ENCODE peak calls at places on chromosome 19, in seven cellular contexts. F is ovary, B is AG04450, T is esophagus squamous epithelium, X is MM.1S, R is cardiac fibroblast, N is Caco-2. Z is an unnamed sample.

GRCh38 chr19:5547881-5548280 is 19.9 kb downstream of the TINCR start:
- DNase-seq in F (no peak), B (peak), T (no peak), X (peak), R (peak), N (peak), Z (peak)

GRCh38 chr19:33429891-33430673 is 56.6 kb downstream of the CEBPG start:
- DNase-seq in F (no peak), B (no peak), T (no peak), X (no peak), R (no peak), N (no peak), Z (no peak)

GRCh38 chr19:44643605-44644390 is at the start of gene PVR:
- DNase-seq in F (peak), B (no peak), T (no peak), X (peak), R (peak), N (peak), Z (peak)

GRCh38 chr19:50858896-50859295 is 4.2 kb downstream of the KLK3 start:
- DNase-seq in F (no peak), B (no peak), T (no peak), X (no peak), R (no peak), N (no peak), Z (no peak)

GRCh38 chr19:35206379-35206778 is 22.2 kb downstream of the FAM187B start:
- DNase-seq in F (no peak), B (no peak), T (no peak), X (peak), R (no peak), N (no peak), Z (no peak)

GRCh38 chr19:34503546-34504272 is 22.2 kb downstream of the WTIP start:
- DNase-seq in F (no peak), B (no peak), T (no peak), X (no peak), R (no peak), N (no peak), Z (no peak)

GRCh38 chr19:51889934-51890333 is 2.2 kb upstream of the ZNF577 start:
- DNase-seq in F (no peak), B (no peak), T (no peak), X (no peak), R (no peak), N (no peak), Z (no peak)

GRCh38 chr19:23410155-23410554 is 14.9 kb upstream of the ZNF91 start:
- DNase-seq in F (no peak), B (no peak), T (no peak), X (no peak), R (no peak), N (no peak), Z (no peak)

GRCh38 chr19:35491838-35492360 is 1.6 kb upstream of the KRTDAP start:
- DNase-seq in F (no peak), B (no peak), T (no peak), X (no peak), R (no peak), N (no peak), Z (no peak)

GRCh38 chr19:6312018-6312417 is 21.4 kb downstream of the ACER1 start:
- DNase-seq in F (no peak), B (no peak), T (no peak), X (no peak), R (no peak), N (peak), Z (no peak)

GRCh38 chr19:33110201-33110910 is 21.6 kb upstream of the WDR88 start:
- DNase-seq in F (no peak), B (peak), T (no peak), X (no peak), R (peak), N (no peak), Z (peak)

GRCh38 chr19:54477650-54478049 is 4.6 kb upstream of the CDC42EP5 start:
- DNase-seq in F (no peak), B (no peak), T (no peak), X (no peak), R (no peak), N (no peak), Z (no peak)

GRCh38 chr19:16131648-16132047 is 11.8 kb upstream of the HSH2D start:
- DNase-seq in F (no peak), B (no peak), T (no peak), X (no peak), R (no peak), N (no peak), Z (no peak)

GRCh38 chr19:16445238-16446107 is 26.3 kb downstream of the EPS15L1 start:
- DNase-seq in F (no peak), B (no peak), T (no peak), X (peak), R (no peak), N (peak), Z (peak)

GRCh38 chr19:51181913-51182419 is 39.9 kb downstream of the SIGLEC7 start:
- DNase-seq in F (peak), B (no peak), T (no peak), X (no peak), R (no peak), N (no peak), Z (no peak)

GRCh38 chr19:5067666-5068065 is 98.8 kb downstream of the KDM4B start:
- DNase-seq in F (no peak), B (no peak), T (no peak), X (no peak), R (no peak), N (no peak), Z (no peak)

GRCh38 chr19:42250666-42251531 is 4.0 kb downstream of the ERF start:
- DNase-seq in F (peak), B (no peak), T (no peak), X (peak), R (peak), N (no peak), Z (peak)

GRCh38 chr19:18737337-18737953 is 53.7 kb downstream of the COMP start:
- DNase-seq in F (no peak), B (no peak), T (no peak), X (no peak), R (no peak), N (no peak), Z (no peak)
- H3K4me3 ChIP-seq in F (no peak), B (no peak), T (no peak), X (no peak), R (no peak), N (no peak), Z (no peak)

GRCh38 chr19:17469092-17469370 is 1.3 kb upstream of the SLC27A1 start:
- DNase-seq in F (no peak), B (no peak), T (no peak), X (no peak), R (no peak), N (no peak), Z (no peak)

GRCh38 chr19:17468302-17469091 is 1.8 kb upstream of the SLC27A1 start:
- DNase-seq in F (peak), B (no peak), T (no peak), X (no peak), R (peak), N (no peak), Z (peak)

GRCh38 chr19:17471410-17472125 is 1.2 kb downstream of the SLC27A1 start:
- DNase-seq in F (no peak), B (no peak), T (no peak), X (no peak), R (no peak), N (no peak), Z (no peak)

GRCh38 chr19:17469371-17470203 is 737 bp upstream of the SLC27A1 start:
- DNase-seq in F (peak), B (peak), T (peak), X (peak), R (peak), N (peak), Z (peak)

DNA sequence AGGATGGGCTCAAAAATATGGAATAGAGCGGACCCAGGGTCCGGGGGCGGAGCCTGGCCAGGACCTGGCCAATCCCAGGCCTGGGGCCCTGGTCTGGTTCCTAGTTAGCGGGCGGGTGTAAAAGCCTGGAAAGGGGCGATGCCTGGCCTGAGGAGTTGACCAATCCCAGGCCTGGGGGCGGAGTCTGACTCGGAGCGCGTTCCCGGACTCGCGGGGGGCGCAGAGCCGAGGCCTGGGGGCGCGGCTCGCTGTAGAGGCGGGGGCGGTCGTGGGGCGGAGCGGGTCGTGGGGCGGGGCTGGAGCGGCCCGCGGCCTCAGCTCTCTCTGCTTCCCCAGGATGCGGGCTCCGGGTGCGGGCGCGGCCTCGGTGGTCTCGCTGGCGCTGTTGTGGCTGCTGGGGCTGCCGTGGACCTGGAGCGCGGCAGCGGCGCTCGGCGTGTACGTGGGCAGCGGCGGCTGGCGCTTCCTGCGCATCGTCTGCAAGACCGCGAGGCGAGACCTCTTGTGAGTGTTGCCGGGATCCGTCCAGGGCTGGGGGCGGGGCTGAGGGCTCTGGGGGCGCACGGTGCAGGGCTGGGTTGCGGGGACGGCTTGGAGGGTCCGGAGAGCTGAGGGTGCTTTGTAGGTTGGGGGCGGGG is at the start of gene SLC27A1:
- DNase-seq in F (peak), B (peak), T (peak), X (peak), R (peak), N (peak), Z (peak)
- TF ChIP-seq CTCF in F (no peak), B (no peak), T (no peak), X (no peak), R (no peak), N (no peak), Z (no peak)

GRCh38 chr19:2603320-2603719 is 99.2 kb downstream of the GNG7 start:
- DNase-seq in F (no peak), B (no peak), T (no peak), X (no peak), R (peak), N (no peak), Z (peak)
- H3K4me3 ChIP-seq in F (peak), B (peak), T (no peak), X (no peak), R (no peak), N (no peak), Z (peak)

GRCh38 chr19:7535993-7536685 is 622 bp downstream of the PNPLA6 start:
- DNase-seq in F (no peak), B (no peak), T (no peak), X (no peak), R (no peak), N (no peak), Z (no peak)

GRCh38 chr19:7533281-7533819 is 2.2 kb upstream of the PNPLA6 start:
- DNase-seq in F (peak), B (no peak), T (no peak), X (no peak), R (peak), N (no peak), Z (peak)

GRCh38 chr19:7533925-7534480 is 1.5 kb upstream of the PNPLA6 start:
- DNase-seq in F (peak), B (peak), T (peak), X (peak), R (peak), N (peak), Z (peak)

GRCh38 chr19:7535035-7535992 is at the start of gene PNPLA6:
- DNase-seq in F (peak), B (peak), T (peak), X (peak), R (peak), N (peak), Z (peak)

DNA sequence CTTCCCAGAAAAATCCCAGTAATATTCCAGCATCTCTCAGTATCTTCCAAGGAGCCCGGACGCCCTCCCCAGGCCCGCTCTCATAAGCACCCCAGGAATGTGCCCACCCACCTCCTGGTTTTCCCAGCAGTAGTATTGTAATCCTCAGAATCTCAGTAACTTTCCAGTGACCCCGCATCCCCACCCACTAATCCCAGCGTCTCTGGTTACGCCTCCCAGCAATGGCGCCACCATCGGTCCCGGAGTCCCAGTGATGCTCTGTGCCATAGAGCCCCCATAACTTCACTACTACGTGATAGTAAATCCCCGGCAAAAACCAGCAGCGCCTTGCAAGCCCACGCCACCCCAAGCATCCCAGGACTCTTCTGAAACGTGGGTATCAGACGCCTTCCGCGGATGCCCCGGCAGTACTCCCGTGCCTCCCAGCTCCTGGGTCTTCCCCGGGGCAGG is 961 bp upstream of the PNPLA6 start:
- DNase-seq in F (peak), B (peak), T (no peak), X (peak), R (peak), N (peak), Z (peak)
- TF ChIP-seq CTCF in F (no peak), B (peak), T (no peak), X (no peak), R (no peak), N (no peak), Z (peak)

GRCh38 chr19:296476-297225 is 5.4 kb upstream of the PLPP2 start:
- DNase-seq in F (no peak), B (no peak), T (no peak), X (peak), R (no peak), N (no peak), Z (no peak)

GRCh38 chr19:295687-296370 is 4.6 kb upstream of the PLPP2 start:
- DNase-seq in F (no peak), B (no peak), T (no peak), X (peak), R (no peak), N (no peak), Z (no peak)

GRCh38 chr19:293436-294110 is 2.4 kb upstream of the PLPP2 start:
- DNase-seq in F (no peak), B (no peak), T (no peak), X (peak), R (no peak), N (no peak), Z (no peak)

GRCh38 chr19:294341-294818 is 3.2 kb upstream of the PLPP2 start:
- DNase-seq in F (no peak), B (no peak), T (no peak), X (peak), R (no peak), N (no peak), Z (peak)

DNA sequence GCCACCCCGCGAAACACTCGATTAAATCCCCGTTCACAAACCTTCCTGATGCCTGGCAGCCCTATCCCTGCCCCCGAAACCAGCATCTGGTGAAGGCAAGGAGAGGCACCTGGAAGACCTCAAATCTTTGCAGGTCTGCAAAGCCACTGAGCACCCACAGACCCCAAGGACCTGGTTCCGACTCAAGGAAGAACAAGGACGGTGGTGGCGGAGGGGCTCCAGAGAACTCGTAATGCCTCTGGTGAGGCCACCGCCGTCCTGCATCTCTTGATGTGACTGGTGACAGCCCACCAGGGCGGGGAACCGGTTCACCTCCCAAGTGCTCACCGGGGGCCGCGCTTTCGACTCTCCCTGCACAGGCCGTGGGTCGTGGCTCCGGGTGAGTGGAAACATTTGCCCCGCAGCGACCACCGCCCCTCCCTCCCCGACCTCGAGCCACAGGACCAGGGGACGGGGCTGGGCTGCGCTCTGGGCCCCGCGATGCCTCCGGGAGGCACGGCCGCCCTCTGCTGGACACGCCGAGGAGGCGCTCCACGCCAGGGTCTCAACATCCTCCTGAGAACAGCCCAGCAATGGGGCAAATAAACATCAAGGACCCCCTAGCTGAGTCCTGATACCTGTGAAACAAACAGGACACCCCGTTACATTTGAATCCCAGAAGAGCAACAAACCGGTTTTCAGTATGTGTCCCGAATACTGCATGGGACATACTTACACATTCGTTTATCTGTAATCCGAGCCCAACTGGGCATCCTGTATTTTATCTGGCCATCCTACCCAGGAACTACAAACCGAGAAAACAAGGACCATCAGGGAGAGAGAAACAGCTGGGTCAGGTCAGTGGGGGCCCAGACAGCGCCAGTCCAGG is 3.9 kb upstream of the PLPP2 start:
- DNase-seq in F (no peak), B (no peak), T (no peak), X (peak), R (peak), N (peak), Z (peak)
- H3K4me3 ChIP-seq in F (peak), B (peak), T (no peak), X (no peak), R (no peak), N (no peak), Z (no peak)

DNA sequence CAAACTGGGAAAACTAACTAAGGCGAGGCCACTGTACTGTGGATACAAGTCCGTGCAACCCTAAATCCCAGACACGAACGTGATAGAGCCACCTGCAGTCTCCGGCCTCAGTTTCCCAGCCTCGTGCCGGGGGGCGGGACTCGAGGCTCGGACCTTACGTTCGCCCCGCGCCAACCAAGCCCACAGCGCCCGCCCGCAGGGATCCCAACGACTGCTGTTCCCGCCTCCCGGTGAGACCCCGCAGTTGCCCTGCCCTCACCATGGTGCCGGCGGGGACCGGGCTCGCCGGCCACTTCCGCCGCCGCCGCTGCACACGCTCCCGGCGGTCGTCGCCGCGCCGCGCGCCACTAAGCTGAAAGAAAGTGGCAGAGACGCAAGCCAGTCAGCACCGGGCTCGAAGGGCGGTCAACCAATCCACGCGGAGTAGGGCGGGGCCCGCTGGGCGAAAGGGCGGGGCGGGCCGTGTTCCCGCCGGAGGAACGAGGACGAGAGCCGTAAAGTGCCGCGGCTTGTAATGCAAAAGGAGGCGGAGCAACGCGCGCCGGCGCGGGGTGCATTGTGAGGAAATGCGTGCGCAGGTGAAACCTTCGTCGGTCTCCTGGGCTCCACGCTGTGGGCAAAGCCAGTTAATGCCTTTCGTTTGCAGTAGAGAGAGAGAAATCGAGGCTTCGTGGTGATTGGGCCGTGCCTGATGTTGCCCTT is at the start of gene LSM4:
- DNase-seq in F (peak), B (peak), T (peak), X (peak), R (peak), N (peak), Z (peak)
- TF ChIP-seq CTCF in F (no peak), B (peak), T (no peak), X (peak), R (no peak), N (no peak), Z (no peak)

GRCh38 chr19:11979527-11979926 is 14.7 kb downstream of the ZNF763 start:
- DNase-seq in F (no peak), B (no peak), T (no peak), X (no peak), R (no peak), N (no peak), Z (no peak)

GRCh38 chr19:11973020-11973810 is 8.4 kb downstream of the ZNF763 start:
- DNase-seq in F (no peak), B (no peak), T (no peak), X (no peak), R (no peak), N (no peak), Z (no peak)

GRCh38 chr19:11982526-11982925 is 17.7 kb downstream of the ZNF763 start:
- DNase-seq in F (no peak), B (no peak), T (no peak), X (no peak), R (no peak), N (no peak), Z (peak)

GRCh38 chr19:11978492-11979100 is 13.8 kb downstream of the ZNF763 start:
- DNase-seq in F (no peak), B (no peak), T (no peak), X (no peak), R (no peak), N (no peak), Z (no peak)
- H3K4me3 ChIP-seq in F (no peak), B (no peak), T (no peak), X (no peak), R (no peak), N (no peak), Z (no peak)

Z was measured in foreskin fibroblast.